ENCODE peak calls at places on chromosome 17, in five cellular contexts. N, H, I, S and W are unnamed samples.

GRCh38 chr17:41476866-41477815 is 3.8 kb downstream of the KRT35 start:
- DNase-seq in N (no peak), H (no peak), I (no peak), S (no peak), W (no peak)

GRCh38 chr17:36817483-36818048 is 119.7 kb upstream of the LHX1 start:
- DNase-seq in N (no peak), H (no peak), I (no peak), S (no peak), W (peak)

GRCh38 chr17:29674270-29674669 is 51.6 kb upstream of the CORO6 start:
- DNase-seq in N (no peak), H (no peak), I (no peak), S (no peak), W (no peak)

GRCh38 chr17:19304209-19304608 is 58.3 kb downstream of the B9D1 start:
- DNase-seq in N (no peak), H (no peak), I (peak), S (no peak), W (peak)

GRCh38 chr17:39641883-39642282 is 4.9 kb downstream of the STARD3 start:
- DNase-seq in N (no peak), H (no peak), I (no peak), S (no peak), W (no peak)

GRCh38 chr17:68511671-68512246 is 471 bp upstream of the PRKAR1A start:
- DNase-seq in N (peak), H (peak), I (peak), S (peak), W (peak)

GRCh38 chr17:65487161-65487560 is 74.3 kb downstream of the AXIN2 start:
- DNase-seq in N (no peak), H (no peak), I (no peak), S (no peak), W (no peak)

GRCh38 chr17:15912416-15912955 is 32.4 kb upstream of the ADORA2B start:
- DNase-seq in N (no peak), H (no peak), I (no peak), S (no peak), W (no peak)

GRCh38 chr17:3474212-3474611 is 1.6 kb upstream of the ASPA start:
- DNase-seq in N (no peak), H (no peak), I (no peak), S (no peak), W (no peak)

GRCh38 chr17:14672830-14673229 is 371.9 kb downstream of the HS3ST3B1 start:
- DNase-seq in N (no peak), H (peak), I (no peak), S (no peak), W (no peak)

GRCh38 chr17:78805301-78805700 is 23.2 kb upstream of the CYTH1 start:
- DNase-seq in N (no peak), H (no peak), I (no peak), S (no peak), W (no peak)

GRCh38 chr17:83191388-83192160 is 112.2 kb downstream of the METRNL start:
- DNase-seq in N (peak), H (no peak), I (peak), S (peak), W (no peak)

GRCh38 chr17:45073414-45074070 is 12.4 kb downstream of the NMT1 start:
- DNase-seq in N (no peak), H (peak), I (no peak), S (no peak), W (no peak)

GRCh38 chr17:77375917-77376651 is 235.3 kb downstream of the SEC14L1 start:
- DNase-seq in N (no peak), H (no peak), I (no peak), S (no peak), W (no peak)

DNA sequence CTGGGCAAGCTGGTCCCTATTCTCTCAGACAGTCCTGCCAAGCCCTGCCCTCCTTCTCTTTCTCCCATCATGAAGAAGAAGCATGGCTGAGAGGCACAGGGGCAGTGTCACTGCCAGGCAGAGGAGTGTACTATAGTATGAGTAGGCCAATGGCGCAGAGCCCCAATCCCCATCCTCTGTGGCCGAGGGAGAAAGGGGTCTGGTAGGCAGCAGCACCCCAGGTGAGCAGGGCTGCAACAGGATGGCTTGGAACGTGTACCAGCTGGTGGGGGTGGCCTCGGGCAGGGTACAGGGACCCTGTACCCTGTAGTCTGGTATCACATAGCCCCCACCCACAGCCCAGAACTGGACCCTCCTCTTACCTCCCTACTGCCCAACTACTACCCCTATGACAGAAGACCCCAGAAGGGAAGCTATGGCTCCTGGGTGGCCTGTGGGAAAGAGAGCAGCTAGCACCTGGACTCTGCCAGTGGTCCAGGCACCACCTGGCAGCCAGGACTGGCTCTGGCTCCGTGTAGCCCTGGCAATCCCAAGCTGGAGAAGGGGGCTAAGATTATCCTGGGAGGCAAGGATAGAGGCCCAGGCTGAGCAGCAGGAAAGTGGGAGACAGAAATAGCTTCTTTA is 4.4 kb downstream of the SMARCD2 start:
- DNase-seq in N (no peak), H (no peak), I (peak), S (no peak), W (no peak)
- H3K4me3 ChIP-seq in N (no peak), H (no peak), I (peak), S (peak), W (no peak)

GRCh38 chr17:61395409-61395982 is 4.1 kb upstream of the TBX2 start:
- DNase-seq in N (no peak), H (no peak), I (no peak), S (no peak), W (no peak)
- H3K4me3 ChIP-seq in N (no peak), H (no peak), I (peak), S (no peak), W (no peak)

GRCh38 chr17:795721-796120 is 13.6 kb downstream of the MRM3 start:
- DNase-seq in N (no peak), H (no peak), I (peak), S (no peak), W (no peak)

GRCh38 chr17:797236-797635 is 15.1 kb downstream of the MRM3 start:
- DNase-seq in N (no peak), H (no peak), I (peak), S (no peak), W (no peak)

GRCh38 chr17:796609-797008 is 14.5 kb downstream of the MRM3 start:
- DNase-seq in N (no peak), H (no peak), I (peak), S (no peak), W (no peak)

GRCh38 chr17:795276-795675 is 13.1 kb downstream of the MRM3 start:
- DNase-seq in N (no peak), H (no peak), I (peak), S (no peak), W (no peak)

GRCh38 chr17:794876-795275 is 12.7 kb downstream of the MRM3 start:
- DNase-seq in N (peak), H (no peak), I (peak), S (peak), W (no peak)
- H3K4me3 ChIP-seq in N (no peak), H (no peak), I (peak), S (no peak), W (no peak)

GRCh38 chr17:81713004-81713555 is 996 bp downstream of the SLC25A10 start:
- DNase-seq in N (no peak), H (no peak), I (no peak), S (no peak), W (no peak)
- H3K4me3 ChIP-seq in N (peak), H (peak), I (peak), S (peak), W (peak)

GRCh38 chr17:56679767-56680422 is 86.4 kb downstream of the NOG start:
- DNase-seq in N (no peak), H (no peak), I (no peak), S (no peak), W (no peak)

GRCh38 chr17:56676807-56677206 is 83.3 kb downstream of the NOG start:
- DNase-seq in N (no peak), H (no peak), I (no peak), S (no peak), W (no peak)

GRCh38 chr17:56679148-56679766 is 85.8 kb downstream of the NOG start:
- DNase-seq in N (peak), H (no peak), I (peak), S (no peak), W (no peak)

GRCh38 chr17:56680676-56681075 is 87.2 kb downstream of the NOG start:
- DNase-seq in N (no peak), H (no peak), I (no peak), S (no peak), W (no peak)

GRCh38 chr17:56678249-56679144 is 85.0 kb downstream of the NOG start:
- DNase-seq in N (no peak), H (no peak), I (no peak), S (no peak), W (no peak)
- H3K4me3 ChIP-seq in N (no peak), H (no peak), I (peak), S (no peak), W (peak)

DNA sequence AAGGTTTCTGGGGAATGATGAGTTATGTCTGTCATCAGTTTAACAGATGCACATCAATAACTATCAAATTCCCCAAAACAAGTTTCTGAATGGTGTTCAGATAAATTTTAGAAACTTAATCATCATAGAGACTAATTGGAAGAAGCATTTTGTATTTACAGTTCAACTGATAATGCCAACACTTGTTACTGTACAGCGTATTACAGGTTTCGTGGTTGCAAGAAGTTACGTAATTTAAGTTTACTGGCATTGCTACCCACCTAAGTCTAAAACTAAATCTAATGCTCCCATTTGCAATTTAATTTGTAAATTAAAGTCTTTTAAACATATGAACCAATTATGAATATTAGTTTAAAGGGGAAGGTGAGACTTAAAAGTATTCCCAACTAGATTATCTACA is 3.0 kb downstream of the SRSF1 start:
- DNase-seq in N (no peak), H (no peak), I (no peak), S (no peak), W (no peak)
- H3K4me3 ChIP-seq in N (no peak), H (no peak), I (peak), S (no peak), W (no peak)

GRCh38 chr17:61863801-61864126 is 436 bp upstream of the BRIP1 start:
- DNase-seq in N (no peak), H (no peak), I (no peak), S (no peak), W (no peak)
- H3K4me3 ChIP-seq in N (peak), H (peak), I (peak), S (peak), W (peak)

GRCh38 chr17:50863931-50864330 is 2.2 kb downstream of the TOB1 start:
- DNase-seq in N (no peak), H (no peak), I (no peak), S (no peak), W (no peak)

GRCh38 chr17:50864747-50865059 is 1.5 kb downstream of the TOB1 start:
- DNase-seq in N (peak), H (no peak), I (no peak), S (no peak), W (no peak)

GRCh38 chr17:50861822-50862528 is 4.2 kb downstream of the TOB1 start:
- DNase-seq in N (no peak), H (no peak), I (no peak), S (no peak), W (no peak)

GRCh38 chr17:50865060-50865867 is 890 bp downstream of the TOB1 start:
- DNase-seq in N (peak), H (no peak), I (peak), S (no peak), W (no peak)

GRCh38 chr17:50863221-50863843 is 2.8 kb downstream of the TOB1 start:
- DNase-seq in N (peak), H (no peak), I (no peak), S (no peak), W (no peak)
- H3K4me3 ChIP-seq in N (no peak), H (no peak), I (peak), S (peak), W (peak)

DNA sequence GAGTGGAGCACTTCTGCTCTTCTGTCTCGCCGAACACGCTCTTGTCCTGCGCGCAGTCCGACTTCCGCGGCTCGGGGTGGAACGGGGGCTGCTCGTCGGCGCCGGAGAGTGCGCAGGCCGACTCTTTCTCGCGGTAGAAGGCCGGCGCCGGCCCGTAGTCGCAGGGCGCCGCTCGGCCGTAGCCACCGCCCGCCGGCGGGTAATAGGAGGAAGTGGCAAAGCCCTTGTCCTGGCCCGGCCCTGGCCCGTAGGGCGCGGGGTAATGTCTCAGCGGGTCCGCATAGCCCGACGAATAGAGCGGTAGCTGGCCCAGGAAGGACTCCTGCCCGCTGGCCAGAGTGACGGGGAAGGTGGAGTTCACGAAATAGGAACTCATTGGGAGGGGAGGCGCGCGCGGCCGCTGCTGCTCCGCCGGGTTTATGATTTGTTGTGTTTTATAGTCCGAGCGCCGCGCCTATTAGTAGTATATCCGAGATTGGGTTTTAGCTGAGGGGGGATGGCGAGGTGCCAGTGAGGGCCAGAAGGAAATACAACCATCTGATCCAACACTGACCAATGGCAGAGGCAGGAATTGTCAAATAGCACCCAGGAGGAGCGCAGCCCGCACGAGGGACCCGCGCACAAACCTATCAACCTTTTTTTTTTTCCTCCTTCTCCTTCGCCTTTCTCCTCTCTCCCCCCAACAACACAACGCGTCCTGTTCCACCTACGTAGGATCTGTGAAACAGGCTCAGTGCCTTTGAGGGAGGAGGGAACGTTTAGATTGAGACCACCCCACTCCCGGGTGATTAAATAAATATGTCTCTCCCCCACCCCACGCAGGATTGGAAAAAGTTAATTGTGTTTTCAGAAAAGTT is 4.4 kb upstream of the HOXB5 start:
- DNase-seq in N (peak), H (no peak), I (peak), S (no peak), W (no peak)
- H3K4me3 ChIP-seq in N (peak), H (no peak), I (peak), S (peak), W (peak)